ENCODE peak calls at places on chromosomes 5 and 9, in ten cellular contexts. F is stomach; I is psoas muscle; E is A673; S is tibial nerve; L is lower lobe of right lung; N is fibroblast of lung; U is IMR-90; T is suprapubic skin; K is CD8-positive, alpha-beta T cell. P is an unnamed sample.
A peak's percentile ranks its signal among the peaks of the same experiment; 100 is the strongest.

GRCh38 chr5:1246711-1247431 is 21.7 kb downstream of the SLC6A18 start:
- DNase-seq in F (peak; percentile 66), S (no peak), U (no peak), K (peak; percentile 10), T (no peak), L (no peak), N (peak; percentile 18), I (peak; percentile 24), E (peak; percentile 61), P (peak; percentile 36)

GRCh38 chr9:108382267-108382666 is 473.5 kb downstream of the ACTL7B start:
- DNase-seq in F (no peak), K (no peak), L (no peak), N (no peak), I (no peak), U (no peak), E (no peak), S (no peak), T (no peak), P (no peak)

GRCh38 chr9:113590991-113591898 is 127.7 kb downstream of the RGS3 start:
- DNase-seq in L (peak; percentile 74), F (peak; percentile 88), N (peak; percentile 50), U (peak; percentile 62), S (peak; percentile 74), I (peak; percentile 81), E (peak; percentile 84), T (peak; percentile 86), K (no peak), P (peak; percentile 69)

GRCh38 chr5:158725223-158725825 is 374.4 kb downstream of the EBF1 start:
- DNase-seq in L (no peak), S (no peak), K (no peak), F (no peak), T (no peak), I (no peak), U (no peak), N (no peak), E (peak; percentile 6), P (no peak)

GRCh38 chr9:92954078-92954861 is 6.9 kb downstream of the FGD3 start:
- DNase-seq in I (no peak), S (no peak), U (no peak), N (peak; percentile 69), L (no peak), K (peak; percentile 90), F (peak; percentile 71), T (no peak), E (no peak), P (no peak)

GRCh38 chr5:173806270-173807035 is 81.7 kb upstream of the CPEB4 start:
- DNase-seq in T (no peak), I (no peak), L (no peak), K (no peak), F (no peak), N (no peak), S (no peak), E (no peak), U (no peak), P (no peak)

GRCh38 chr5:77367733-77368132 is 124.4 kb downstream of the WDR41 start:
- DNase-seq in U (peak; percentile 36), K (no peak), N (peak; percentile 53), S (no peak), F (no peak), T (no peak), I (no peak), E (no peak), L (no peak), P (no peak)

GRCh38 chr5:129112295-129112694 is 17.7 kb downstream of the ISOC1 start:
- DNase-seq in K (no peak), E (no peak), T (no peak), I (no peak), S (no peak), F (no peak), U (peak; percentile 24), L (no peak), N (no peak), P (no peak)

GRCh38 chr5:40680741-40681350 is 1.1 kb downstream of the PTGER4 start:
- DNase-seq in U (no peak), F (no peak), S (peak; percentile 24), L (peak; percentile 60), E (peak; percentile 38), I (peak; percentile 23), T (peak; percentile 71), N (no peak), K (peak; percentile 64), P (no peak)

GRCh38 chr5:162488077-162488476 is 420.5 kb downstream of the GABRG2 start:
- DNase-seq in T (no peak), S (no peak), N (no peak), U (no peak), K (no peak), F (no peak), I (no peak), E (peak; percentile 1), L (no peak), P (no peak)

GRCh38 chr9:121326924-121327613 is 43.0 kb downstream of the STOM start:
- DNase-seq in T (no peak), K (no peak), L (no peak), F (no peak), U (no peak), S (no peak), I (no peak), N (no peak), E (no peak), P (no peak)

GRCh38 chr5:34721359-34721758 is 65.2 kb downstream of the RAI14 start:
- DNase-seq in N (no peak), S (no peak), F (no peak), U (peak; percentile 40), L (no peak), E (no peak), K (no peak), I (no peak), T (no peak), P (no peak)
- H3K9me3 ChIP-seq in N (no peaks in the 10 kb centered on the region), S (no peaks in the 10 kb centered on the region), F (no peaks in the 10 kb centered on the region), U (no peaks in the 10 kb centered on the region), L (no peaks in the 10 kb centered on the region), E (no peaks in the 10 kb centered on the region), K (no peaks in the 10 kb centered on the region), I (no peaks in the 10 kb centered on the region), T (no peaks in the 10 kb centered on the region), P (no peaks in the 10 kb centered on the region)

GRCh38 chr9:73541923-73542322 is 390.3 kb downstream of the ANXA1 start:
- DNase-seq in K (no peak), F (no peak), N (no peak), T (no peak), U (no peak), L (no peak), S (no peak), I (no peak), E (no peak), P (no peak)

GRCh38 chr9:73539881-73540280 is 388.2 kb downstream of the ANXA1 start:
- DNase-seq in T (no peak), N (no peak), K (no peak), L (no peak), I (no peak), F (no peak), U (no peak), E (no peak), S (no peak), P (no peak)

GRCh38 chr9:73548201-73548600 is 396.5 kb downstream of the ANXA1 start:
- DNase-seq in T (no peak), U (no peak), S (no peak), E (no peak), L (no peak), F (no peak), K (no peak), I (no peak), N (peak; percentile 2), P (peak; percentile 28)

DNA sequence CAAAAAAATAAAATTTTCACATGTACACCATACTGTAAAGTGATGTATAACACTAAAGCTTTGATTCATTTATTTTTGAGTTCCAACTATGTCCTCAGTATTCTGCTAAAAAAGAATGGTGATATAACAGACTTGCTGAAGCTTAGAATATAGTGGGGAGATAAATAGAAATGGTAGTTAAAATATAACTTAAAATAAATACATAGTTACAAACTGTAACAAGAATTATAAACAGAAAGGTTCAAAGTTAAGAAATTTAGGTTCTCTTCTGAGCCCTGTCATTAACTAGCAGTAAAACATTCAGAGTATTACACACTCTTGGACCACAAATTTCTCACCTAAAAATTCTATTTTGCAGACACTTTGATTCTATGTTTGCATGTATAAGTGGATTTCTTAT is 392.1 kb downstream of the ANXA1 start:
- DNase-seq in F (no peak), N (no peak), E (no peak), I (no peak), K (no peak), S (no peak), U (no peak), L (no peak), T (no peak), P (no peak)
- H3K9me3 ChIP-seq in F (no peaks in the 10 kb centered on the region), N (no peaks in the 10 kb centered on the region), E (no peaks in the 10 kb centered on the region), I (no peaks in the 10 kb centered on the region), K (no peaks in the 10 kb centered on the region), S (no peaks in the 10 kb centered on the region), U (no peaks in the 10 kb centered on the region), L (no peaks in the 10 kb centered on the region), T (no peaks in the 10 kb centered on the region), P (no peaks in the 10 kb centered on the region)

GRCh38 chr9:8251566-8251965 is 452.0 kb upstream of the DMAC1 start:
- DNase-seq in U (no peak), K (no peak), N (no peak), I (no peak), F (no peak), L (no peak), T (no peak), S (no peak), E (no peak), P (no peak)
- H3K9me3 ChIP-seq in U (peaks cover 3% of the 10 kb centered on the region), K (no peaks in the 10 kb centered on the region), N (no peaks in the 10 kb centered on the region), I (no peaks in the 10 kb centered on the region), F (no peaks in the 10 kb centered on the region), L (no peaks in the 10 kb centered on the region), T (no peaks in the 10 kb centered on the region), S (no peaks in the 10 kb centered on the region), E (no peaks in the 10 kb centered on the region), P (no peaks in the 10 kb centered on the region)

GRCh38 chr5:56003633-56004032 is 8.9 kb upstream of the IL6ST start:
- DNase-seq in I (no peak), K (no peak), E (no peak), U (peak; percentile 36), N (peak; percentile 33), T (no peak), F (no peak), S (no peak), L (no peak), P (no peak)

GRCh38 chr5:56004874-56005273 is 10.1 kb upstream of the IL6ST start:
- DNase-seq in L (no peak), K (no peak), E (no peak), I (no peak), N (no peak), U (no peak), S (no peak), T (no peak), F (no peak), P (no peak)

GRCh38 chr5:56006094-56006493 is 11.3 kb upstream of the IL6ST start:
- DNase-seq in E (no peak), F (no peak), N (no peak), T (no peak), I (no peak), L (no peak), K (no peak), U (no peak), S (no peak), P (no peak)

GRCh38 chr5:56003179-56003578 is 8.4 kb upstream of the IL6ST start:
- DNase-seq in U (peak; percentile 62), L (no peak), N (peak; percentile 56), E (no peak), I (peak; percentile 41), K (no peak), F (peak; percentile 68), T (peak; percentile 63), S (no peak), P (no peak)

DNA sequence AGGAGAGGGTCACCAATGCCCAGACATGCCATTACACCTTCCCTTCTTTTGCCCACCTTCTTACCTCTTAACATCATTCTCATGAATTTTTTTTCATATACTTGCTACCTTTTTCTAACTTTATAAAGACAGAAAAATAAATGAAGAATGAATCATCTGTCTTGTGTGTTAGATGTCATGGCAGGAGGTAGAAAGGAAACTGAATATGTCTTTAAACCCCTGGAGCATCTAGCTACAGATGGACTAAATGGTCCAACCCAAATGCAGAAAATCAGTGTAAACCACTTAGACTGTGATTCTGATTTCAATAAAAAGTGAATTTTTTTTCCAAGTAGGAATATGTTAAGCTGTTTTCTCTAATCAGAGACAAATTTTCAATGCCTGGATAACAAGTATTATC is 11.8 kb upstream of the IL6ST start:
- DNase-seq in K (no peak), I (no peak), N (no peak), L (no peak), E (no peak), F (no peak), S (no peak), U (no peak), T (no peak), P (no peak)
- H3K9me3 ChIP-seq in K (no peaks in the 10 kb centered on the region), I (no peaks in the 10 kb centered on the region), N (no peaks in the 10 kb centered on the region), L (no peaks in the 10 kb centered on the region), E (no peaks in the 10 kb centered on the region), F (peaks cover 5% of the 10 kb centered on the region), S (peaks cover 10% of the 10 kb centered on the region), U (peaks cover 2% of the 10 kb centered on the region), T (peaks cover 3% of the 10 kb centered on the region), P (no peaks in the 10 kb centered on the region)

P was measured in SJSA1.